ENCODE peak calls at places on chromosome 11, in six cellular contexts. One of them, this sample, is unnamed.

GRCh38 chr11:118928870-118929495 is 3.3 kb upstream of the BCL9L start:
- DNase-seq in A549: peak; percentile 64
- DNase-seq in upper lobe of right lung: peak; percentile 80
- DNase-seq in cardiac muscle cell: peak; percentile 73
- DNase-seq in GM23248: peak; percentile 79
- DNase-seq in osteoblast: peak; percentile 93
- DNase-seq in this sample: no peak

GRCh38 chr11:82898242-82898641 is 2.0 kb downstream of the PRCP start:
- DNase-seq in A549: no peak
- DNase-seq in upper lobe of right lung: no peak
- DNase-seq in cardiac muscle cell: no peak
- DNase-seq in GM23248: no peak
- DNase-seq in osteoblast: no peak
- DNase-seq in this sample: no peak

GRCh38 chr11:41716862-41717261 is 257.4 kb upstream of the LRRC4C start:
- DNase-seq in A549: no peak
- DNase-seq in upper lobe of right lung: no peak
- DNase-seq in cardiac muscle cell: no peak
- DNase-seq in GM23248: no peak
- DNase-seq in osteoblast: no peak
- DNase-seq in this sample: no peak

GRCh38 chr11:132792341-132793140 is 739.8 kb downstream of the OPCML start:
- DNase-seq in A549: no peak
- DNase-seq in upper lobe of right lung: no peak
- DNase-seq in cardiac muscle cell: no peak
- DNase-seq in GM23248: no peak
- DNase-seq in osteoblast: no peak
- DNase-seq in this sample: no peak

GRCh38 chr11:74470526-74470925 is 3.2 kb upstream of the KCNE3 start:
- DNase-seq in A549: no peak
- DNase-seq in upper lobe of right lung: no peak
- DNase-seq in cardiac muscle cell: no peak
- DNase-seq in GM23248: no peak
- DNase-seq in osteoblast: no peak
- DNase-seq in this sample: no peak

GRCh38 chr11:74720596-74721478 is 10.4 kb downstream of the CHRDL2 start:
- DNase-seq in A549: no peak
- DNase-seq in upper lobe of right lung: peak; percentile 76
- DNase-seq in cardiac muscle cell: peak; percentile 88
- DNase-seq in GM23248: no peak
- DNase-seq in osteoblast: no peak
- DNase-seq in this sample: peak; percentile 81

GRCh38 chr11:59154585-59154984 is 11.9 kb downstream of the FAM111A start:
- DNase-seq in A549: no peak
- DNase-seq in upper lobe of right lung: no peak
- DNase-seq in cardiac muscle cell: no peak
- DNase-seq in GM23248: no peak
- DNase-seq in osteoblast: no peak
- DNase-seq in this sample: no peak

GRCh38 chr11:101583180-101584128 is at the start of gene TRPC6:
- DNase-seq in A549: peak; percentile 43
- DNase-seq in upper lobe of right lung: peak; percentile 65
- DNase-seq in cardiac muscle cell: peak; percentile 6
- DNase-seq in GM23248: peak; percentile 31
- DNase-seq in osteoblast: peak; percentile 86
- DNase-seq in this sample: no peak

GRCh38 chr11:69059429-69059828 is 10.7 kb downstream of the TPCN2 start:
- DNase-seq in A549: no peak
- DNase-seq in upper lobe of right lung: no peak
- DNase-seq in cardiac muscle cell: no peak
- DNase-seq in GM23248: no peak
- DNase-seq in osteoblast: peak; percentile 71
- DNase-seq in this sample: no peak

GRCh38 chr11:118623291-118623655 is 15.9 kb downstream of the PHLDB1 start:
- DNase-seq in A549: peak; percentile 32
- DNase-seq in upper lobe of right lung: no peak
- DNase-seq in cardiac muscle cell: peak; percentile 49
- DNase-seq in GM23248: peak; percentile 61
- DNase-seq in osteoblast: no peak
- DNase-seq in this sample: no peak

GRCh38 chr11:2802389-2803185 is 83.0 kb downstream of the CDKN1C start:
- DNase-seq in A549: no peak
- DNase-seq in upper lobe of right lung: peak; percentile 58
- DNase-seq in cardiac muscle cell: no peak
- DNase-seq in GM23248: no peak
- DNase-seq in osteoblast: peak; percentile 75
- DNase-seq in this sample: no peak

GRCh38 chr11:96464695-96465307 is 75.0 kb downstream of the JRKL start:
- DNase-seq in A549: peak; percentile 72
- DNase-seq in upper lobe of right lung: no peak
- DNase-seq in cardiac muscle cell: peak; percentile 87
- DNase-seq in GM23248: peak; percentile 83
- DNase-seq in osteoblast: peak; percentile 86
- DNase-seq in this sample: peak; percentile 36

GRCh38 chr11:113645593-113646349 is 60.3 kb downstream of the TMPRSS5 start:
- DNase-seq in A549: no peak
- DNase-seq in upper lobe of right lung: no peak
- DNase-seq in cardiac muscle cell: peak; percentile 35
- DNase-seq in GM23248: no peak
- DNase-seq in osteoblast: no peak
- DNase-seq in this sample: no peak

GRCh38 chr11:117239295-117239694 is 6.8 kb downstream of the RNF214 start:
- DNase-seq in A549: peak; percentile 71
- DNase-seq in upper lobe of right lung: no peak
- DNase-seq in cardiac muscle cell: peak; percentile 91
- DNase-seq in GM23248: peak; percentile 97
- DNase-seq in osteoblast: peak; percentile 97
- DNase-seq in this sample: peak; percentile 76

GRCh38 chr11:19832901-19833300 is 120.3 kb downstream of the NAV2 start:
- DNase-seq in A549: no peak
- DNase-seq in upper lobe of right lung: no peak
- DNase-seq in cardiac muscle cell: no peak
- DNase-seq in GM23248: no peak
- DNase-seq in osteoblast: no peak
- DNase-seq in this sample: no peak

GRCh38 chr11:37496196-37496595 is 898.2 kb upstream of the RAG2 start:
- DNase-seq in A549: no peak
- DNase-seq in upper lobe of right lung: no peak
- DNase-seq in cardiac muscle cell: no peak
- DNase-seq in GM23248: no peak
- DNase-seq in osteoblast: no peak
- DNase-seq in this sample: no peak

GRCh38 chr11:4680341-4680740 is 17.3 kb downstream of the OR51E2 start:
- DNase-seq in A549: no peak
- DNase-seq in upper lobe of right lung: no peak
- DNase-seq in cardiac muscle cell: no peak
- DNase-seq in GM23248: no peak
- DNase-seq in osteoblast: no peak
- DNase-seq in this sample: no peak

GRCh38 chr11:110337570-110338193 is 41.3 kb upstream of the RDX start:
- DNase-seq in A549: no peak
- DNase-seq in upper lobe of right lung: no peak
- DNase-seq in cardiac muscle cell: peak; percentile 39
- DNase-seq in GM23248: no peak
- DNase-seq in osteoblast: no peak
- DNase-seq in this sample: no peak

DNA sequence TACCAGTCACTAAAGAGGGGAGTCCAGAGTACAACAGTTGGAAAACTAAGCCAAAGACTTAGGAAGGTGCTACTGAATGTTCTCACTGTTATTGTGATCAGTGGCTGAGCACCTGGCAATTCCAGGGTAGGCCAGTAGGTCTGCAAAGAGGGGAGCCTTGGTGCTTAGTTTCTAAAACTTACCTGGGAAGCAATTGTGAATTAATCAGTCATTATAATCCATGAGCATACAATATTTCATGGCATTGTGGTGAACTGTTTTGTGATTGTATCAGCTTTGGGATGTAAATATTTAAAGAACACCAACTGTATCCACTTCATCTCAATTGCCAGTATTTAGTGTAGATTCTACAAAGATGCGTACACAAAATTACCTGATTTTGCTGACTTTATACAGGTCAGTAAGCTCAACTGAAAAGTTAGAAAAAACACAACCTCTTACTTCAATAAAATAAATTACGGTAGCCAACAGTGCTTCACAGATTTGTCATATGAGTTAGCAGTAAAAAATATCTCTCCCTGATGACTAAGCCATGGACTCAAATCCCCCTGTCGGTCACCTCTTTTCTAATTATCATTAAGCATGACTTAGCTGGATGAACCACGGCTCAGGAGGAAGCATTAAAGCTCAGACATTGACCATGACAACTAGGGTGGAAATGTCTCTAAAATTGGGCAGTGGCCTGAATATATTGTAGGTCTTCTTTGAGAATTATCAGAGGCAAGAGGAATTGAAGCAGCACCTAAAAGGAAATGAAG is 30.8 kb upstream of the SORL1 start:
- DNase-seq in A549: no peak
- DNase-seq in upper lobe of right lung: no peak
- DNase-seq in cardiac muscle cell: no peak
- DNase-seq in GM23248: peak; percentile 24
- DNase-seq in osteoblast: no peak
- DNase-seq in this sample: no peak
- H3K27ac ChIP-seq in A549: no peak overlapping the region
- H3K27ac ChIP-seq in upper lobe of right lung: no peak overlapping the region
- H3K27ac ChIP-seq in cardiac muscle cell: no peak overlapping the region
- H3K27ac ChIP-seq in GM23248: no peak overlapping the region
- H3K27ac ChIP-seq in osteoblast: no peak overlapping the region
- H3K27ac ChIP-seq in this sample: no peak overlapping the region

GRCh38 chr11:33935466-33935865 is 43.6 kb upstream of the LMO2 start:
- DNase-seq in A549: no peak
- DNase-seq in upper lobe of right lung: no peak
- DNase-seq in cardiac muscle cell: no peak
- DNase-seq in GM23248: no peak
- DNase-seq in osteoblast: no peak
- DNase-seq in this sample: no peak
- H3K27ac ChIP-seq in A549: no peak overlapping the region
- H3K27ac ChIP-seq in upper lobe of right lung: no peak overlapping the region
- H3K27ac ChIP-seq in cardiac muscle cell: no peak overlapping the region
- H3K27ac ChIP-seq in GM23248: no peak overlapping the region
- H3K27ac ChIP-seq in osteoblast: no peak overlapping the region
- H3K27ac ChIP-seq in this sample: no peak overlapping the region

DNA sequence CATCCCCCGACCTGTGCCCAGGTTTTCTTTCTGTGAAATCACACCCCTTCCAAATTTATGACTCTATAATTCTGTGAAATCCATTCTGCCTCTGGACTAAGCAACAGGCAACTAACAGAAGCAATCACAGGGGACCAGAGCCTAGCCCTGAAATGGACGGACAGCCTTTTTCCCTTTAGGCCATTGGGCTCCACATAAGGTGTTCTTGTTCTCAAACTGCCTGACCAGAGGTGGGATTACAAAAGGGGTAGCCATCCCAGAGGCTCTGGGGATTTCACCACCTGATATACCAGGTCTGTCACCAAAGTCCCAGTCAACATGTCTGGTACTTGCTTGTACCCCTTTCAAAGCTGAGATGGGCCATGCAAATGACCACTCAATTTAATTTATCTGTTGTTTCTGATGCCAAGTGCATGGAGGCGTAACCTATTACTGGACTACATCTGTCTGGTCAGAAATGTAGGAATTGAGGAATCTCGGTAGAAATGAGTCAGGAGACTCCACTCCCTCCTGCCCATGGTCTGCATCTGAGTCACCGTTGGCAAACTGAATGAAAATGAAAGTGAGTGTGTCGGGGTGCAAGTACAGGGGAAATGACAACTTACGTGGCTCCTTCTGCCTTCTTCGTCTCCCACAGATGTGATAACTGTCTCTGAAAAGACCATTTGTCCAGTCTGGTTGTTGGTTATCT is 10.2 kb downstream of the DKK3 start:
- DNase-seq in A549: peak; percentile 62
- DNase-seq in upper lobe of right lung: no peak
- DNase-seq in cardiac muscle cell: peak; percentile 86
- DNase-seq in GM23248: peak; percentile 96
- DNase-seq in osteoblast: peak; percentile 90
- DNase-seq in this sample: peak; percentile 69
- H3K27ac ChIP-seq in A549: peak overlapping the region; percentile 47
- H3K27ac ChIP-seq in upper lobe of right lung: no peak overlapping the region
- H3K27ac ChIP-seq in cardiac muscle cell: no peak overlapping the region
- H3K27ac ChIP-seq in GM23248: peak overlapping the region; percentile 77
- H3K27ac ChIP-seq in osteoblast: peak overlapping the region; percentile 62
- H3K27ac ChIP-seq in this sample: peak overlapping the region; percentile 84

GRCh38 chr11:33063326-33063775 is 24.0 kb downstream of the TCP11L1 start:
- DNase-seq in A549: no peak
- DNase-seq in upper lobe of right lung: no peak
- DNase-seq in cardiac muscle cell: peak; percentile 41
- DNase-seq in GM23248: peak; percentile 85
- DNase-seq in osteoblast: no peak
- DNase-seq in this sample: no peak
- H3K27ac ChIP-seq in A549: peak overlapping the region; percentile 85
- H3K27ac ChIP-seq in upper lobe of right lung: no peak overlapping the region
- H3K27ac ChIP-seq in cardiac muscle cell: no peak overlapping the region
- H3K27ac ChIP-seq in GM23248: peak overlapping the region; percentile 73
- H3K27ac ChIP-seq in osteoblast: peak overlapping the region; percentile 89
- H3K27ac ChIP-seq in this sample: no peak overlapping the region

GRCh38 chr11:8717876-8718753 is 35.5 kb downstream of the RPL27A start:
- DNase-seq in A549: peak; percentile 56
- DNase-seq in upper lobe of right lung: no peak
- DNase-seq in cardiac muscle cell: peak; percentile 93
- DNase-seq in GM23248: peak; percentile 83
- DNase-seq in osteoblast: peak; percentile 87
- DNase-seq in this sample: peak; percentile 89

GRCh38 chr11:8713760-8714159 is 31.2 kb downstream of the RPL27A start:
- DNase-seq in A549: no peak
- DNase-seq in upper lobe of right lung: no peak
- DNase-seq in cardiac muscle cell: no peak
- DNase-seq in GM23248: no peak
- DNase-seq in osteoblast: peak; percentile 44
- DNase-seq in this sample: no peak

GRCh38 chr11:8717544-8717875 is 34.9 kb downstream of the RPL27A start:
- DNase-seq in A549: no peak
- DNase-seq in upper lobe of right lung: no peak
- DNase-seq in cardiac muscle cell: no peak
- DNase-seq in GM23248: no peak
- DNase-seq in osteoblast: no peak
- DNase-seq in this sample: no peak

GRCh38 chr11:8714622-8715225 is 32.1 kb downstream of the RPL27A start:
- DNase-seq in A549: no peak
- DNase-seq in upper lobe of right lung: no peak
- DNase-seq in cardiac muscle cell: no peak
- DNase-seq in GM23248: no peak
- DNase-seq in osteoblast: peak; percentile 82
- DNase-seq in this sample: no peak

GRCh38 chr11:8715501-8715900 is 32.9 kb downstream of the RPL27A start:
- DNase-seq in A549: no peak
- DNase-seq in upper lobe of right lung: peak; percentile 78
- DNase-seq in cardiac muscle cell: no peak
- DNase-seq in GM23248: no peak
- DNase-seq in osteoblast: peak; percentile 62
- DNase-seq in this sample: no peak
- H3K27ac ChIP-seq in A549: no peak overlapping the region
- H3K27ac ChIP-seq in upper lobe of right lung: no peak overlapping the region
- H3K27ac ChIP-seq in cardiac muscle cell: no peak overlapping the region
- H3K27ac ChIP-seq in GM23248: no peak overlapping the region
- H3K27ac ChIP-seq in osteoblast: no peak overlapping the region
- H3K27ac ChIP-seq in this sample: no peak overlapping the region

GRCh38 chr11:9527481-9528140 is 45.9 kb upstream of the WEE1 start:
- DNase-seq in A549: peak; percentile 39
- DNase-seq in upper lobe of right lung: no peak
- DNase-seq in cardiac muscle cell: peak; percentile 96
- DNase-seq in GM23248: peak; percentile 91
- DNase-seq in osteoblast: peak; percentile 76
- DNase-seq in this sample: peak; percentile 13
- H3K27ac ChIP-seq in A549: peak overlapping the region; percentile 81
- H3K27ac ChIP-seq in upper lobe of right lung: no peak overlapping the region
- H3K27ac ChIP-seq in cardiac muscle cell: peak overlapping the region; percentile 91
- H3K27ac ChIP-seq in GM23248: peak overlapping the region; percentile 68
- H3K27ac ChIP-seq in osteoblast: peak overlapping the region; percentile 77
- H3K27ac ChIP-seq in this sample: peak overlapping the region; percentile 66

This sample was measured in AG04450.